ENCODE peak calls at places on chromosomes 5 and 9, in four cellular contexts. N is cardiac fibroblast, P is nephron progenitor cell, E is lung microvascular endothelial cell. B is an unnamed sample.

GRCh38 chr9:130794923-130795495 is 40.0 kb upstream of the ABL1 start:
- DNase-seq in N (no peak), E (peak), P (no peak), B (no peak)

GRCh38 chr5:142491260-142491659 is 166.4 kb upstream of the SPRY4 start:
- DNase-seq in E (no peak), N (no peak), P (peak), B (no peak)

GRCh38 chr5:143190260-143190810 is 213.2 kb downstream of the NR3C1 start:
- DNase-seq in N (no peak), E (no peak), P (no peak), B (no peak)

GRCh38 chr9:4020038-4020746 is 279.7 kb downstream of the GLIS3 start:
- DNase-seq in E (no peak), P (no peak), N (peak), B (no peak)

GRCh38 chr5:20276061-20276958 is 288.3 kb upstream of the CDH18 start:
- DNase-seq in E (peak), P (no peak), N (peak), B (no peak)

GRCh38 chr5:117204404-117204803 is 629.8 kb upstream of the SEMA6A start:
- DNase-seq in E (no peak), P (no peak), N (no peak), B (no peak)

GRCh38 chr9:131837316-131837715 is 97.4 kb upstream of the RAPGEF1 start:
- DNase-seq in N (no peak), P (no peak), E (peak), B (peak)

GRCh38 chr5:20972419-20972925 is 984.5 kb upstream of the CDH18 start:
- DNase-seq in P (peak), E (peak), N (peak), B (peak)

GRCh38 chr5:109910874-109911273 is 221.1 kb downstream of the MAN2A1 start:
- DNase-seq in P (no peak), N (no peak), E (no peak), B (no peak)

GRCh38 chr9:89835676-89836075 is 230.9 kb downstream of the GADD45G start:
- DNase-seq in E (no peak), N (no peak), P (no peak), B (peak)

GRCh38 chr5:14577964-14578363 is 3.6 kb upstream of the OTULINL start:
- DNase-seq in E (no peak), P (no peak), N (peak), B (no peak)

GRCh38 chr5:61245936-61246335 is 83.7 kb upstream of the SMIM15 start:
- DNase-seq in N (peak), E (no peak), P (no peak), B (peak)

GRCh38 chr5:157245477-157245876 is 20.4 kb upstream of the CYFIP2 start:
- DNase-seq in E (peak), P (no peak), N (peak), B (no peak)

GRCh38 chr9:119802621-119803020 is 433.4 kb upstream of the BRINP1 start:
- DNase-seq in P (peak), N (no peak), E (no peak), B (no peak)

GRCh38 chr5:169583101-169583423 is 511 bp upstream of the SPDL1 start:
- DNase-seq in N (no peak), P (no peak), E (no peak), B (no peak)

B was measured in SK-N-DZ.